ENCODE peak calls at places on chromosomes 13 and 19, in five cellular contexts. One of them, this sample, is unnamed.

GRCh38 chr19:55552620-55553019 is 7.3 kb upstream of the SBK3 start:
- DNase-seq in dorsolateral prefrontal cortex: no peak
- DNase-seq in thoracic aorta: no peak
- DNase-seq in mesothelial cell of epicardium: no peak
- DNase-seq in keratinocyte: no peak
- DNase-seq in this sample: no peak

GRCh38 chr19:11737964-11738745 is 591 bp downstream of the ZNF823 start:
- DNase-seq in dorsolateral prefrontal cortex: no peak
- DNase-seq in thoracic aorta: peak
- DNase-seq in mesothelial cell of epicardium: peak
- DNase-seq in keratinocyte: no peak
- DNase-seq in this sample: peak

GRCh38 chr19:45021971-45022370 is 16.9 kb upstream of the CLASRP start:
- DNase-seq in mesothelial cell of epicardium: no peak
- DNase-seq in keratinocyte: no peak
- DNase-seq in thoracic aorta: no peak
- DNase-seq in dorsolateral prefrontal cortex: no peak
- DNase-seq in this sample: no peak

GRCh38 chr13:26557051-26557392 is 461 bp upstream of the WASF3 start:
- DNase-seq in keratinocyte: no peak
- DNase-seq in dorsolateral prefrontal cortex: no peak
- DNase-seq in thoracic aorta: no peak
- DNase-seq in mesothelial cell of epicardium: no peak
- DNase-seq in this sample: no peak

GRCh38 chr19:29804493-29804892 is 7.3 kb upstream of the CCNE1 start:
- DNase-seq in thoracic aorta: no peak
- DNase-seq in keratinocyte: no peak
- DNase-seq in dorsolateral prefrontal cortex: no peak
- DNase-seq in mesothelial cell of epicardium: no peak
- DNase-seq in this sample: no peak

GRCh38 chr13:31172535-31172934 is 10.8 kb upstream of the HSPH1 start:
- DNase-seq in thoracic aorta: no peak
- DNase-seq in keratinocyte: peak
- DNase-seq in mesothelial cell of epicardium: no peak
- DNase-seq in dorsolateral prefrontal cortex: no peak
- DNase-seq in this sample: no peak

GRCh38 chr13:48624858-48625257 is 28.9 kb upstream of the CYSLTR2 start:
- DNase-seq in keratinocyte: no peak
- DNase-seq in mesothelial cell of epicardium: no peak
- DNase-seq in thoracic aorta: no peak
- DNase-seq in dorsolateral prefrontal cortex: no peak
- DNase-seq in this sample: no peak

GRCh38 chr13:36369268-36370107 is 23.3 kb upstream of the SPART start:
- DNase-seq in thoracic aorta: no peak
- DNase-seq in mesothelial cell of epicardium: no peak
- DNase-seq in keratinocyte: no peak
- DNase-seq in dorsolateral prefrontal cortex: no peak
- DNase-seq in this sample: no peak

GRCh38 chr19:7333198-7334118 is 15.3 kb upstream of the ARHGEF18 start:
- DNase-seq in thoracic aorta: no peak
- DNase-seq in dorsolateral prefrontal cortex: no peak
- DNase-seq in keratinocyte: no peak
- DNase-seq in mesothelial cell of epicardium: no peak
- DNase-seq in this sample: no peak

GRCh38 chr13:111566567-111566966 is 246.1 kb downstream of the TEX29 start:
- DNase-seq in mesothelial cell of epicardium: no peak
- DNase-seq in dorsolateral prefrontal cortex: no peak
- DNase-seq in thoracic aorta: no peak
- DNase-seq in keratinocyte: no peak
- DNase-seq in this sample: no peak

GRCh38 chr19:12495002-12495802 is 10.6 kb upstream of the ZNF709 start:
- DNase-seq in keratinocyte: peak
- DNase-seq in mesothelial cell of epicardium: peak
- DNase-seq in dorsolateral prefrontal cortex: peak
- DNase-seq in thoracic aorta: peak
- DNase-seq in this sample: peak

GRCh38 chr13:99656092-99656745 is 154.9 kb downstream of the TM9SF2 start:
- DNase-seq in thoracic aorta: peak
- DNase-seq in dorsolateral prefrontal cortex: peak
- DNase-seq in keratinocyte: peak
- DNase-seq in mesothelial cell of epicardium: peak
- DNase-seq in this sample: peak

GRCh38 chr19:14395710-14396338 is 14.6 kb downstream of the ADGRE5 start:
- DNase-seq in mesothelial cell of epicardium: no peak
- DNase-seq in dorsolateral prefrontal cortex: no peak
- DNase-seq in thoracic aorta: no peak
- DNase-seq in keratinocyte: no peak
- DNase-seq in this sample: no peak

GRCh38 chr19:44847144-44848035 is 1.3 kb downstream of the NECTIN2 start:
- DNase-seq in keratinocyte: no peak
- DNase-seq in dorsolateral prefrontal cortex: no peak
- DNase-seq in thoracic aorta: no peak
- DNase-seq in mesothelial cell of epicardium: peak
- DNase-seq in this sample: peak

GRCh38 chr19:14248578-14249011 is 42.6 kb upstream of the ADGRL1 start:
- DNase-seq in mesothelial cell of epicardium: peak
- DNase-seq in keratinocyte: no peak
- DNase-seq in dorsolateral prefrontal cortex: peak
- DNase-seq in thoracic aorta: no peak
- DNase-seq in this sample: no peak

GRCh38 chr13:23705578-23705977 is 135.4 kb downstream of the TNFRSF19 start:
- DNase-seq in thoracic aorta: no peak
- DNase-seq in dorsolateral prefrontal cortex: no peak
- DNase-seq in keratinocyte: no peak
- DNase-seq in mesothelial cell of epicardium: no peak
- DNase-seq in this sample: no peak

GRCh38 chr19:55446060-55446459 is 3.0 kb upstream of the SHISA7 start:
- DNase-seq in thoracic aorta: no peak
- DNase-seq in mesothelial cell of epicardium: no peak
- DNase-seq in dorsolateral prefrontal cortex: no peak
- DNase-seq in keratinocyte: peak
- DNase-seq in this sample: no peak

GRCh38 chr19:6925801-6926751 is 38.7 kb downstream of the ADGRE1 start:
- DNase-seq in keratinocyte: no peak
- DNase-seq in dorsolateral prefrontal cortex: no peak
- DNase-seq in mesothelial cell of epicardium: no peak
- DNase-seq in thoracic aorta: no peak
- DNase-seq in this sample: no peak

DNA sequence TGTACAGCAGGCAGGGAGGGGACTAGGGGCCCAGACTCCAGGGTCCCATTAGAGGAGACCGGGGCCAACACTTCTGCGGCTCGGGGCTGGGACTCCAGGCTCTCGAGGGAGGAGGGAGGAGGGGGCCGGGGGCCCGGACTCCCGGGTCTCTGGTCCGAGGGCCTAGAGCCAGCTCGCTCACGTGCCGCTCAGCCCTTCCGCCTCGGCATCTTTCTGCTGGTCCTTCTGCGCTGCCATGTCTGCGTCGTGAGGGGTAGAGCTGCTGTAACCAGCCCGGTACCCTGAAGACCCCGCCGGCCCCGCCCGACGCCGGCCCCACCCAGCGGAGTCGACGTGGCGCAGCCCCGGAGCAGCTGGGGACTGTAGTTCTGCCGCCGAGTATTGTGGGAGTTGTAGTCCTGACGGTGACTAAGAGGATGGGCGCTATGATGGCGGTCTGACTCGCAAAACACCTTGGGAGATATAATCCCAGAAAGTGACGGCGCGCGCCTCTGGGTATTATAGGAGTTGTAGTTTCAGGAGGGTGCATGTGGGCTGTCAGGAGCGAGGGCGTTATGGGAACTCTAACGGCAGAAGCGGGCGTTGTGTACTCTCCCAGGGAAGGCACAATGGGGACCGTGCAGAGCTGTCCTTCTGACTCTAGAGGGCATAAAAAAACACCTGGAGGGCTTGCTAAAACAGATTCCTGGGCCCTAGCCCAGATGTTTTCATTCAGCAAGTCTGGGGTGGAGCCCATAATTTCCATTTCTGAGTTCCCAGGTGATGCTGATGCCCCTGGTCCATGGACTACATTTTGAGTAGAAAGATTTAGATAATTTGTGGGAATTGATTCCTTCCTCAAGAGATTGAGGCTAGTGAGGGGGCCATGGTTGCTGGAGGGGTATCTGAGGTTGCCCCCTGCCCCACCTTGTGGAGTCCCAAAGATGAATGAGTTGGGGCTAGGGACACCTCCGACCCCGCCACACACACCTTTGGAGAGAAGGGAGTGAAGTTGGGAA is at the start of gene RABAC1:
- DNase-seq in thoracic aorta: peak
- DNase-seq in dorsolateral prefrontal cortex: peak
- DNase-seq in keratinocyte: peak
- DNase-seq in mesothelial cell of epicardium: peak
- DNase-seq in this sample: peak
- TF ChIP-seq CTCF in thoracic aorta: no peak
- TF ChIP-seq CTCF in dorsolateral prefrontal cortex: peak
- TF ChIP-seq CTCF in keratinocyte: peak
- TF ChIP-seq CTCF in mesothelial cell of epicardium: no peak
- TF ChIP-seq CTCF in this sample: no peak

GRCh38 chr13:60327551-60327950 is 69.5 kb upstream of the TDRD3 start:
- DNase-seq in dorsolateral prefrontal cortex: no peak
- DNase-seq in mesothelial cell of epicardium: no peak
- DNase-seq in thoracic aorta: no peak
- DNase-seq in keratinocyte: no peak
- DNase-seq in this sample: no peak

GRCh38 chr13:60328073-60328472 is 68.9 kb upstream of the TDRD3 start:
- DNase-seq in keratinocyte: no peak
- DNase-seq in dorsolateral prefrontal cortex: no peak
- DNase-seq in thoracic aorta: no peak
- DNase-seq in mesothelial cell of epicardium: no peak
- DNase-seq in this sample: no peak

GRCh38 chr13:60326273-60326672 is 70.7 kb upstream of the TDRD3 start:
- DNase-seq in keratinocyte: no peak
- DNase-seq in mesothelial cell of epicardium: no peak
- DNase-seq in thoracic aorta: no peak
- DNase-seq in dorsolateral prefrontal cortex: no peak
- DNase-seq in this sample: no peak

GRCh38 chr13:60331249-60332012 is 65.6 kb upstream of the TDRD3 start:
- DNase-seq in dorsolateral prefrontal cortex: no peak
- DNase-seq in thoracic aorta: no peak
- DNase-seq in keratinocyte: no peak
- DNase-seq in mesothelial cell of epicardium: no peak
- DNase-seq in this sample: no peak

GRCh38 chr13:60329221-60329983 is 67.6 kb upstream of the TDRD3 start:
- DNase-seq in thoracic aorta: no peak
- DNase-seq in mesothelial cell of epicardium: peak
- DNase-seq in keratinocyte: no peak
- DNase-seq in dorsolateral prefrontal cortex: no peak
- DNase-seq in this sample: no peak
- TF ChIP-seq CTCF in thoracic aorta: no peak
- TF ChIP-seq CTCF in mesothelial cell of epicardium: no peak
- TF ChIP-seq CTCF in keratinocyte: peak
- TF ChIP-seq CTCF in dorsolateral prefrontal cortex: peak
- TF ChIP-seq CTCF in this sample: no peak

DNA sequence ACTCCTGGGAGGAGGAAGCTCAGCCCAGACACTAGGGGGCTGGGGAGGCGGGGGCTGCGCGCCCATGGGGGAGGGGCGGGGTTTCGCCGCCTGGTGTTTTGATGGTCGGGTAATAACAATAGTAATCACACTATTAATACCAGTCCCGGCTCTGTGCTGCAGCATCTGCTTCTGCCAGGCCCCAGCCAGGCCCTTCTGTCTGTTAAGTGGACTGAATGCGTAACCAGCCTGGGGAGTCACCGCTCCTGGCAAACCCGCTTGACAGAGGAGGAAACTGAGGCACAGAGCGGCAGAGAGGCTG is 8.7 kb downstream of the NPAS1 start:
- DNase-seq in dorsolateral prefrontal cortex: no peak
- DNase-seq in keratinocyte: no peak
- DNase-seq in thoracic aorta: no peak
- DNase-seq in mesothelial cell of epicardium: no peak
- DNase-seq in this sample: no peak
- TF ChIP-seq CTCF in dorsolateral prefrontal cortex: no peak
- TF ChIP-seq CTCF in keratinocyte: no peak
- TF ChIP-seq CTCF in thoracic aorta: no peak
- TF ChIP-seq CTCF in mesothelial cell of epicardium: no peak
- TF ChIP-seq CTCF in this sample: no peak

GRCh38 chr13:80265348-80265747 is 75.6 kb downstream of the SPRY2 start:
- DNase-seq in mesothelial cell of epicardium: no peak
- DNase-seq in keratinocyte: no peak
- DNase-seq in dorsolateral prefrontal cortex: no peak
- DNase-seq in thoracic aorta: no peak
- DNase-seq in this sample: no peak
- TF ChIP-seq CTCF in mesothelial cell of epicardium: no peak
- TF ChIP-seq CTCF in keratinocyte: no peak
- TF ChIP-seq CTCF in dorsolateral prefrontal cortex: no peak
- TF ChIP-seq CTCF in thoracic aorta: no peak
- TF ChIP-seq CTCF in this sample: no peak

GRCh38 chr13:97810152-97810551 is 143.3 kb upstream of the IPO5 start:
- DNase-seq in dorsolateral prefrontal cortex: no peak
- DNase-seq in keratinocyte: no peak
- DNase-seq in mesothelial cell of epicardium: no peak
- DNase-seq in thoracic aorta: no peak
- DNase-seq in this sample: no peak
- TF ChIP-seq CTCF in dorsolateral prefrontal cortex: peak
- TF ChIP-seq CTCF in keratinocyte: no peak
- TF ChIP-seq CTCF in mesothelial cell of epicardium: peak
- TF ChIP-seq CTCF in thoracic aorta: peak
- TF ChIP-seq CTCF in this sample: no peak

DNA sequence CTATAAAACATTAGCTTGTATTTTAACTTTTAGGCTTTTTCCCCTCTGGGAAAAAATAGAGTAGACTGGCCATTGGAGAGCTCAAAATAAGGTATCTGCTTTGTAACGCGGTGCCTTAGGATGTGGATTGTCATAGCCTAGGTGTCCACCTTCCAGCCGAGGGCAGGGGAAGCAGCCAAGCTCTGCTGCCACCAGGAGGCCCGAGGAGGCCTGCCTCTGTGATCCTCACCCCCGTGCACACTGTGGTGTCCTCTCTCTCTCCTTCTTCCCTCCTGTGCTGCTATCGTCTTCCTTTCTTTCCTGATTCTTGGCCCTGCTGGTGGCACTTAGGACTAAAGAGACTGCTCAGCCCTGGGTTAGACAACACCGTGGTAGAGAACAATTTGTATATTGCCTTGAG is 11.3 kb downstream of the HNRNPM start:
- DNase-seq in dorsolateral prefrontal cortex: no peak
- DNase-seq in mesothelial cell of epicardium: no peak
- DNase-seq in thoracic aorta: no peak
- DNase-seq in keratinocyte: no peak
- DNase-seq in this sample: no peak
- TF ChIP-seq CTCF in dorsolateral prefrontal cortex: no peak
- TF ChIP-seq CTCF in mesothelial cell of epicardium: no peak
- TF ChIP-seq CTCF in thoracic aorta: no peak
- TF ChIP-seq CTCF in keratinocyte: peak
- TF ChIP-seq CTCF in this sample: no peak

This sample was measured in omental fat pad.